ENCODE peak calls at places on chromosomes 4 and X, in seven cellular contexts. Z, W, L, B, R, I and T are unnamed samples. For H3K9me3, the result is how much of the 10 kb centered on the place peaks cover.

GRCh38 chr4:129929052-129929451 is 833.1 kb downstream of the C4orf33 start:
- DNase-seq in Z (no peak), W (no peak), L (peak), B (peak), R (no peak), I (no peak), T (no peak)

GRCh38 chr4:87055340-87055739 is 120.5 kb downstream of the AFF1 start:
- DNase-seq in Z (no peak), W (no peak), L (no peak), B (no peak), R (no peak), I (no peak), T (no peak)

GRCh38 chr4:153555730-153556440 is 89.7 kb downstream of the TMEM131L start:
- DNase-seq in Z (peak), W (no peak), L (no peak), B (no peak), R (peak), I (peak), T (peak)

GRCh38 chr4:121138014-121138413 is 26.1 kb downstream of the TNIP3 start:
- DNase-seq in Z (no peak), W (no peak), L (no peak), B (no peak), R (no peak), I (no peak), T (no peak)

GRCh38 chr4:8112036-8112576 is 46.5 kb downstream of the ABLIM2 start:
- DNase-seq in Z (no peak), W (no peak), L (no peak), B (no peak), R (no peak), I (peak), T (no peak)

GRCh38 chrX:104319346-104319745 is 64.6 kb upstream of the ESX1 start:
- DNase-seq in Z (no peak), W (no peak), L (no peak), B (no peak), R (no peak), I (no peak), T (no peak)

GRCh38 chrX:30653415-30654131 is at the start of gene GK:
- DNase-seq in Z (peak), W (peak), L (peak), B (peak), R (peak), I (peak), T (peak)

GRCh38 chr4:169869487-169869886 is 111.7 kb upstream of the HPF1 start:
- DNase-seq in Z (no peak), W (no peak), L (no peak), B (no peak), R (no peak), I (no peak), T (no peak)

GRCh38 chrX:69149466-69150293 is 15.6 kb downstream of the PJA1 start:
- DNase-seq in Z (no peak), W (no peak), L (peak), B (peak), R (no peak), I (no peak), T (no peak)

GRCh38 chr4:72112514-72113156 is 80.8 kb downstream of the NPFFR2 start:
- DNase-seq in Z (no peak), W (no peak), L (no peak), B (no peak), R (peak), I (no peak), T (no peak)

GRCh38 chrX:31588355-31588754 is 516.5 kb upstream of the FTHL17 start:
- DNase-seq in Z (no peak), W (no peak), L (no peak), B (no peak), R (no peak), I (no peak), T (no peak)

GRCh38 chr4:2822461-2823300 is 21.0 kb upstream of the ADD1 start:
- DNase-seq in Z (peak), W (no peak), L (no peak), B (no peak), R (no peak), I (peak), T (no peak)

GRCh38 chrX:80246273-80246672 is 174.0 kb upstream of the TENT5D start:
- DNase-seq in Z (no peak), W (no peak), L (no peak), B (peak), R (no peak), I (no peak), T (no peak)

GRCh38 chrX:108399427-108400165 is 38.6 kb downstream of the COL4A6 start:
- DNase-seq in Z (no peak), W (peak), L (no peak), B (no peak), R (peak), I (no peak), T (no peak)

GRCh38 chr4:149166886-149167285 is 648.8 kb downstream of the IQCM start:
- DNase-seq in Z (no peak), W (no peak), L (no peak), B (no peak), R (no peak), I (no peak), T (no peak)

GRCh38 chr4:1706358-1706757 is 5.8 kb downstream of the SLBP start:
- DNase-seq in Z (peak), W (no peak), L (no peak), B (no peak), R (no peak), I (no peak), T (no peak)

GRCh38 chrX:24928114-24928513 is 87.7 kb downstream of the ARX start:
- DNase-seq in Z (no peak), W (no peak), L (no peak), B (no peak), R (no peak), I (no peak), T (no peak)

GRCh38 chr4:39043058-39043696 is 11.0 kb upstream of the TMEM156 start:
- DNase-seq in Z (no peak), W (peak), L (no peak), B (no peak), R (no peak), I (no peak), T (no peak)

GRCh38 chrX:16155586-16155985 is 11.7 kb upstream of the MAGEB17 start:
- DNase-seq in Z (no peak), W (no peak), L (no peak), B (no peak), R (no peak), I (no peak), T (no peak)

GRCh38 chrX:77298790-77299189 is 148.4 kb upstream of the FGF16 start:
- DNase-seq in Z (no peak), W (no peak), L (no peak), B (no peak), R (no peak), I (no peak), T (no peak)

GRCh38 chr4:8829584-8829983 is 42.1 kb downstream of the HMX1 start:
- DNase-seq in Z (peak), W (no peak), L (no peak), B (no peak), R (no peak), I (peak), T (peak)

GRCh38 chr4:155134136-155134535 is 74.3 kb upstream of the NPY2R start:
- DNase-seq in Z (no peak), W (no peak), L (no peak), B (no peak), R (no peak), I (no peak), T (no peak)

GRCh38 chr4:120724656-120725055 is 197.9 kb downstream of the PRDM5 start:
- DNase-seq in Z (no peak), W (no peak), L (no peak), B (no peak), R (no peak), I (no peak), T (no peak)

GRCh38 chr4:153616005-153616555 is 68.0 kb upstream of the TLR2 start:
- DNase-seq in Z (no peak), W (no peak), L (no peak), B (no peak), R (no peak), I (no peak), T (no peak)

GRCh38 chr4:18942874-18943273 is 921.3 kb upstream of the LCORL start:
- DNase-seq in Z (no peak), W (no peak), L (no peak), B (no peak), R (no peak), I (no peak), T (no peak)

GRCh38 chr4:11774346-11774745 is 345.7 kb upstream of the HS3ST1 start:
- DNase-seq in Z (no peak), W (no peak), L (no peak), B (no peak), R (no peak), I (no peak), T (no peak)

GRCh38 chr4:38785901-38786402 is 3.2 kb upstream of the TLR10 start:
- DNase-seq in Z (no peak), W (no peak), L (no peak), B (no peak), R (no peak), I (no peak), T (no peak)

GRCh38 chr4:6474053-6474568 is 1.7 kb upstream of the PPP2R2C start:
- DNase-seq in Z (peak), W (no peak), L (peak), B (peak), R (no peak), I (no peak), T (no peak)

GRCh38 chr4:2436301-2436700 is 17.5 kb downstream of the CFAP99 start:
- DNase-seq in Z (no peak), W (no peak), L (no peak), B (peak), R (no peak), I (no peak), T (no peak)

GRCh38 chrX:16870861-16871584 is 861 bp upstream of the RBBP7 start:
- DNase-seq in Z (peak), W (peak), L (peak), B (peak), R (no peak), I (peak), T (peak)

GRCh38 chr4:181897935-181898334 is 345.3 kb upstream of the TENM3 start:
- DNase-seq in Z (no peak), W (no peak), L (no peak), B (no peak), R (peak), I (no peak), T (no peak)

GRCh38 chrX:7283741-7284140 is 135.8 kb upstream of the PUDP start:
- DNase-seq in Z (no peak), W (no peak), L (no peak), B (no peak), R (no peak), I (no peak), T (no peak)

GRCh38 chrX:41720125-41720780 is 3.7 kb upstream of the GPR82 start:
- DNase-seq in Z (no peak), W (no peak), L (no peak), B (no peak), R (no peak), I (no peak), T (no peak)

GRCh38 chr4:81845761-81846160 is 374.1 kb upstream of the RASGEF1B start:
- DNase-seq in Z (no peak), W (no peak), L (no peak), B (no peak), R (no peak), I (no peak), T (no peak)

GRCh38 chr4:122666527-122667245 is 45.8 kb upstream of the IL21 start:
- DNase-seq in Z (no peak), W (peak), L (no peak), B (no peak), R (peak), I (no peak), T (no peak)

GRCh38 chrX:1466971-1467561 is 14.4 kb upstream of the ASMTL start:
- DNase-seq in Z (peak), W (no peak), L (no peak), B (no peak), R (no peak), I (peak), T (no peak)

GRCh38 chr4:2009651-2010233 is 968 bp upstream of the NELFA start:
- DNase-seq in Z (no peak), W (peak), L (peak), B (peak), R (peak), I (peak), T (peak)

GRCh38 chrX:40552768-40553167 is 28.0 kb upstream of the ATP6AP2 start:
- DNase-seq in Z (no peak), W (no peak), L (peak), B (no peak), R (peak), I (no peak), T (no peak)

GRCh38 chr4:24920008-24920407 is 7.2 kb upstream of the CCDC149 start:
- DNase-seq in Z (no peak), W (no peak), L (no peak), B (no peak), R (no peak), I (no peak), T (no peak)

GRCh38 chr4:24922988-24923387 is 10.1 kb upstream of the CCDC149 start:
- DNase-seq in Z (no peak), W (no peak), L (no peak), B (no peak), R (no peak), I (no peak), T (no peak)

GRCh38 chr4:24922416-24922815 is 9.6 kb upstream of the CCDC149 start:
- DNase-seq in Z (no peak), W (no peak), L (no peak), B (no peak), R (no peak), I (no peak), T (no peak)

GRCh38 chr4:24923550-24923949 is 10.7 kb upstream of the CCDC149 start:
- DNase-seq in Z (no peak), W (no peak), L (no peak), B (no peak), R (no peak), I (no peak), T (no peak)

GRCh38 chr4:24921491-24921890 is 8.6 kb upstream of the CCDC149 start:
- DNase-seq in Z (no peak), W (no peak), L (no peak), B (no peak), R (no peak), I (no peak), T (no peak)
- H3K9me3 ChIP-seq in Z (under half), W (under half), L (under half), B (under half), R (under half), I (under half), T (under half)

GRCh38 chrX:106894978-106895452 is 8.1 kb downstream of the RIPPLY1 start:
- DNase-seq in Z (no peak), W (peak), L (no peak), B (no peak), R (peak), I (no peak), T (no peak)
- H3K4me3 ChIP-seq in Z (no peak), W (no peak), L (no peak), B (no peak), R (no peak), I (no peak), T (no peak)

GRCh38 chr4:144611850-144612249 is 34.1 kb upstream of the HHIP start:
- DNase-seq in Z (no peak), W (no peak), L (peak), B (peak), R (peak), I (no peak), T (no peak)
- TF ChIP-seq CTCF in Z (no peak), W (peak), L (peak), B (peak), R (peak), I (no peak), T (peak)

GRCh38 chrX:145832796-145833195 is 15.2 kb downstream of the SLITRK2 start:
- DNase-seq in Z (no peak), W (no peak), L (no peak), B (no peak), R (no peak), I (no peak), T (no peak)
- H3K9me3 ChIP-seq in Z (under half), W (under half), L (under half), B (under half), R (under half), I (under half), T (under half)